ENCODE peak calls at places on chromosomes 12 and 14, in four cellular contexts. P, M, Z and C are unnamed samples.
A peak's percentile ranks its signal among the peaks of the same experiment; 100 is the strongest.

GRCh38 chr12:96219700-96220206 is 25.6 kb downstream of the ELK3 start:
- DNase-seq in P (no peak), Z (no peak), M (no peak), C (peak; percentile 90)

GRCh38 chr12:55705802-55706402 is 1.8 kb downstream of the ITGA7 start:
- DNase-seq in P (peak; percentile 87), Z (no peak), M (no peak), C (no peak)

GRCh38 chr12:68839183-68840147 is 31.5 kb downstream of the MDM2 start:
- DNase-seq in M (no peak), P (no peak), Z (no peak), C (no peak)

GRCh38 chr12:89138048-89138852 is 214.1 kb downstream of the DUSP6 start:
- DNase-seq in Z (no peak), P (no peak), M (no peak), C (no peak)

GRCh38 chr12:15590180-15590826 is 198.9 kb downstream of the EPS8 start:
- DNase-seq in M (no peak), Z (peak; percentile 43), P (peak; percentile 85), C (peak; percentile 57)

GRCh38 chr12:34599530-34600513 is 577.5 kb downstream of the ALG10 start:
- DNase-seq in M (no peak), Z (no peak), P (no peak), C (peak; percentile 22)

GRCh38 chr12:66203820-66204219 is 14.8 kb downstream of the IRAK3 start:
- DNase-seq in M (no peak), Z (no peak), P (no peak), C (no peak)

GRCh38 chr12:96256672-96257361 is 62.6 kb downstream of the ELK3 start:
- DNase-seq in M (no peak), Z (no peak), P (no peak), C (no peak)

GRCh38 chr12:10088955-10089354 is 9.8 kb downstream of the CLEC1A start:
- DNase-seq in M (no peak), Z (no peak), P (peak; percentile 34), C (no peak)

GRCh38 chr12:111330800-111331752 is 37.8 kb downstream of the PHETA1 start:
- DNase-seq in Z (no peak), P (peak; percentile 85), M (no peak), C (no peak)

GRCh38 chr12:79848321-79848720 is 86.6 kb downstream of the PPP1R12A start:
- DNase-seq in P (no peak), Z (no peak), M (no peak), C (no peak)

GRCh38 chr12:75953312-75953906 is 78.2 kb downstream of the PHLDA1 start:
- DNase-seq in P (no peak), Z (no peak), M (no peak), C (no peak)

GRCh38 chr12:111024205-111024794 is 103.9 kb upstream of the MYL2 start:
- DNase-seq in Z (peak; percentile 48), P (peak; percentile 88), M (no peak), C (peak; percentile 44)

GRCh38 chr12:88960213-88960878 is 380.1 kb upstream of the KITLG start:
- DNase-seq in Z (no peak), P (no peak), M (no peak), C (no peak)

GRCh38 chr14:72716471-72716870 is 177.4 kb downstream of the DPF3 start:
- DNase-seq in M (no peak), Z (no peak), P (no peak), C (no peak)

GRCh38 chr12:89756638-89757321 is 48.1 kb upstream of the ATP2B1 start:
- DNase-seq in M (no peak), Z (no peak), P (no peak), C (no peak)

GRCh38 chr14:80403036-80403435 is 191.7 kb upstream of the DIO2 start:
- DNase-seq in Z (no peak), M (no peak), P (no peak), C (no peak)

GRCh38 chr14:98189944-98190343 is 1082.1 kb downstream of the BCL11B start:
- DNase-seq in P (no peak), Z (no peak), M (no peak), C (no peak)

GRCh38 chr12:124410354-124411175 is 115.7 kb downstream of the RFLNA start:
- DNase-seq in P (no peak), Z (no peak), M (no peak), C (no peak)

GRCh38 chr14:62126885-62127478 is 364.8 kb downstream of the SNAPC1 start:
- DNase-seq in P (peak; percentile 80), Z (no peak), M (no peak), C (no peak)

GRCh38 chr12:3418609-3419469 is 72.2 kb upstream of the PRMT8 start:
- DNase-seq in Z (peak; percentile 20), M (no peak), P (no peak), C (peak; percentile 41)

GRCh38 chr14:105473677-105474477 is 744 bp upstream of the CRIP2 start:
- DNase-seq in P (peak; percentile 96), Z (peak; percentile 75), M (peak; percentile 87), C (peak; percentile 96)

GRCh38 chr14:50038398-50039119 is 77.8 kb downstream of the VCPKMT start:
- DNase-seq in P (peak; percentile 26), Z (no peak), M (no peak), C (no peak)

GRCh38 chr12:80419660-80420059 is 24.4 kb upstream of the PTPRQ start:
- DNase-seq in Z (no peak), M (no peak), P (no peak), C (no peak)

GRCh38 chr12:7929069-7929792 is 6.8 kb downstream of the SLC2A3 start:
- DNase-seq in M (no peak), P (no peak), Z (no peak), C (no peak)

GRCh38 chr14:61388173-61388975 is 67.0 kb downstream of the PRKCH start:
- DNase-seq in Z (no peak), M (no peak), P (no peak), C (no peak)

GRCh38 chr14:103549361-103550311 is 12.8 kb downstream of the BAG5 start:
- DNase-seq in M (no peak), P (no peak), Z (no peak), C (peak; percentile 75)

GRCh38 chr12:88578821-88579518 is 1.3 kb downstream of the KITLG start:
- DNase-seq in P (peak; percentile 77), M (no peak), Z (peak; percentile 43), C (no peak)

GRCh38 chr12:113403435-113404415 is at the start of gene SDS:
- DNase-seq in Z (peak; percentile 45), P (no peak), M (no peak), C (peak; percentile 70)

GRCh38 chr12:4268549-4269181 is 4.9 kb upstream of the CCND2 start:
- DNase-seq in P (no peak), M (no peak), Z (no peak), C (no peak)

GRCh38 chr14:74618078-74618952 is 6.3 kb upstream of the LTBP2 start:
- DNase-seq in M (peak; percentile 22), Z (peak; percentile 46), P (no peak), C (peak; percentile 70)

GRCh38 chr14:92549096-92549852 is 35.7 kb downstream of the RIN3 start:
- DNase-seq in M (no peak), P (no peak), Z (no peak), C (no peak)

GRCh38 chr12:75666980-75667359 is 155.6 kb upstream of the KRR1 start:
- DNase-seq in M (no peak), P (no peak), Z (no peak), C (no peak)

GRCh38 chr14:47060050-47060449 is 408.5 kb upstream of the RPL10L start:
- DNase-seq in Z (no peak), P (no peak), M (no peak), C (no peak)
- TF ChIP-seq CTCF in Z (no peak), P (no peak), M (no peak), C (no peak)

DNA sequence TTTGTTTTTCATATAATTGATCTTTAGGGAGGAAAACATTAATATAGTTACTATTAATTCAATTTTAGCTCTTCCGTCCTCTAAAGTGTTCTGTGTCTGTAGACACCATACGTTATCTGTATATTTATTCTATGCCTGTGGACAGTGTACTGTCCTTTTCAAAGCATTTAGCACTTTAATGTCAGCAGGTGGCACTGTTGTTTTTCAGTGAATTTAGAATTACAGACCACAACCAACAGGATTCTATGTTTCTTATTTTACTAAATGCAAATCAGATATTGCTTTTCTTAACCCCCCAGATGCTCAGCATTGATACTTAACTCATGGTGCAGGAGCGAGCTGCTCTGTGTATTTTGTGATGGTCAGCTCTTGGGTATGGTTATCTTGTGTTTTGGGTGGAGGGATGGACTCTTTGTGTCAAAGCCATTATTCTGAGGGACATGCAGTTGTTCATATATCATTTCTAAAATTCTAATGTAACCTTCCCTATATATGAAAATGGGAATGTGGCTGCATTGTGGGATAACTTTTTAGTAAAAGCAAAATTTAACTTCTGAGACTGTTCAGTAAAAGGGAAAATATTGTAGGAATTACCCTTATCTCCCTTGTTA is 65.2 kb downstream of the PAPOLA start:
- DNase-seq in Z (no peak), M (no peak), P (peak; percentile 55), C (no peak)
- TF ChIP-seq CTCF in Z (peak; percentile 23), M (peak; percentile 9), P (peak; percentile 46), C (peak; percentile 39)

GRCh38 chr14:76497550-76498484 is 121.9 kb downstream of the ESRRB start:
- DNase-seq in P (peak; percentile 55), M (no peak), Z (no peak), C (no peak)

GRCh38 chr14:76499399-76499798 is 123.5 kb downstream of the ESRRB start:
- DNase-seq in Z (no peak), M (no peak), P (no peak), C (no peak)

GRCh38 chr14:76500011-76500410 is 124.1 kb downstream of the ESRRB start:
- DNase-seq in Z (no peak), P (no peak), M (no peak), C (no peak)

GRCh38 chr14:76498976-76499375 is 123.0 kb downstream of the ESRRB start:
- DNase-seq in M (no peak), P (no peak), Z (no peak), C (no peak)

DNA sequence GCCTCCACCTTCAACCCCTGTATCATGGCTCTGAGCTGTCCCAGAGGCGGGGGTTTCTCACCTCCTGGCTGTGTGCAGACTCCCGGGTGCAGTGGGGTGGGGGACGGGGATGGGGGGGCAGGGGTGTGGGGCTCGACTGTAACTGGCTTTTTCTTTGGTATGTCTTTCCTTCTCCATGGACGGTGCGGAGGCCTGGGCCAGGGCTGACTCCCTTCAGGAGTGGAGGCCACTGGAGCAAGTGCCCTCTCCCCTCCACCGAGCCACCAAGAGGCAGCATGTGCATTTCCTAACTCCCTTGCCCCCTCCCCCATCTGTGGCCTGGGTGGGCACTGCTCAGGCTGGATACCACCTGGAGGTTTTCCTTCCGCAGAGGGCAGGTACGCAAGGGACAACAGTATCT is 122.6 kb downstream of the ESRRB start:
- DNase-seq in M (no peak), Z (no peak), P (no peak), C (no peak)
- TF ChIP-seq CTCF in M (no peak), Z (no peak), P (no peak), C (no peak)

DNA sequence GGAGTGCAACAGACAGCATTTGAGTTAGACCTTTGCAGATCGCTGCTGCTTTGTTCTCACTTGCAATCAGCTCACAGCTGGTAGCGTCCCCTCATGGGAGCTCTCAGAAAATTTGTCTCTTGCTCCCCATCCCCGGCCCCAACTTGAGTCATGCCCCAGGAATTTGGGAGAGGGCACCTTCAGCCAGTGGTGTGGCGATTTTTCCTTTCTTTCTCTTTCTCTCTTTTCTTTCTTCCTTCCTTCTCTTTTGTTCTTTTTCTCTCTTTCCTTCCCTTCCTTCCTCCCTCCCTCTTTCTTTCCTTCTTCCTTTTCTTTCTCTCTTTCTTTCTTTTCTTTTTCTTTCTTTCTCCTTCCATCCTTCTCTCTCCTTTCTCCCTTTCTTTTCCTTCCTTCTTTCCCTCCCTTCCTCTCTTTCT is 34.2 kb upstream of the MAP1LC3B2 start:
- DNase-seq in P (peak; percentile 83), Z (no peak), M (no peak), C (no peak)
- TF ChIP-seq CTCF in P (peak; percentile 29), Z (no peak), M (no peak), C (no peak)